ENCODE peak calls at places on chromosome 11, in nine cellular contexts. B is AG04450, N is prostate gland, T is neuronal stem cell, S is stomach, C is HFF-Myc, M is cardiac fibroblast, Z is fibroblast of lung, F is body of pancreas. O is an unnamed sample.

GRCh38 chr11:112835556-112835955 is 125.7 kb upstream of the NCAM1 start:
- DNase-seq in B (no peak), N (no peak), T (no peak), S (no peak), C (no peak), M (no peak), Z (no peak), F (no peak), O (no peak)

GRCh38 chr11:61065955-61066638 is 36.2 kb upstream of the CD5 start:
- DNase-seq in B (no peak), N (no peak), T (no peak), S (no peak), C (no peak), M (no peak), Z (no peak), F (no peak), O (no peak)

GRCh38 chr11:2825886-2826678 is 59.5 kb downstream of the CDKN1C start:
- DNase-seq in B (peak; percentile 91), N (peak; percentile 82), T (peak; percentile 32), S (no peak), C (peak; percentile 45), M (peak; percentile 98), Z (peak; percentile 98), F (peak; percentile 59), O (peak; percentile 33)

GRCh38 chr11:16809901-16810668 is 71.6 kb downstream of the C11orf58 start:
- DNase-seq in B (no peak), N (peak; percentile 80), T (no peak), S (no peak), C (no peak), M (peak; percentile 90), Z (peak; percentile 53), F (peak; percentile 46), O (no peak)

GRCh38 chr11:93720522-93720921 is 20.8 kb downstream of the TAF1D start:
- DNase-seq in B (no peak), N (no peak), T (no peak), S (no peak), C (no peak), M (no peak), Z (no peak), F (no peak), O (no peak)

GRCh38 chr11:120178441-120179070 is 32.3 kb upstream of the OAF start:
- DNase-seq in B (no peak), N (no peak), T (no peak), S (no peak), C (no peak), M (peak; percentile 33), Z (peak; percentile 65), F (no peak), O (no peak)

GRCh38 chr11:120184946-120185677 is 25.7 kb upstream of the OAF start:
- DNase-seq in B (no peak), N (no peak), T (no peak), S (peak; percentile 63), C (no peak), M (peak; percentile 51), Z (peak; percentile 36), F (peak; percentile 85), O (no peak)

GRCh38 chr11:110297726-110298297 is 1.4 kb upstream of the RDX start:
- DNase-seq in B (no peak), N (no peak), T (no peak), S (no peak), C (no peak), M (no peak), Z (no peak), F (no peak), O (no peak)

GRCh38 chr11:70324354-70325115 is 54.0 kb downstream of the PPFIA1 start:
- DNase-seq in B (no peak), N (no peak), T (peak; percentile 24), S (no peak), C (no peak), M (no peak), Z (peak; percentile 56), F (no peak), O (no peak)

GRCh38 chr11:35151241-35151640 is 12.3 kb downstream of the CD44 start:
- DNase-seq in B (no peak), N (no peak), T (no peak), S (no peak), C (no peak), M (peak; percentile 53), Z (peak; percentile 69), F (no peak), O (no peak)

GRCh38 chr11:70377645-70378044 is 20.7 kb upstream of the CTTN start:
- DNase-seq in B (no peak), N (no peak), T (no peak), S (no peak), C (no peak), M (no peak), Z (no peak), F (no peak), O (no peak)

GRCh38 chr11:94396282-94396681 is 4.9 kb downstream of the GPR83 start:
- DNase-seq in B (no peak), N (no peak), T (no peak), S (no peak), C (no peak), M (no peak), Z (no peak), F (no peak), O (no peak)

GRCh38 chr11:61067782-61068181 is 34.5 kb upstream of the CD5 start:
- DNase-seq in B (no peak), N (no peak), T (no peak), S (no peak), C (no peak), M (no peak), Z (no peak), F (peak; percentile 30), O (no peak)

GRCh38 chr11:73652046-73652730 is 5.8 kb downstream of the PLEKHB1 start:
- DNase-seq in B (no peak), N (no peak), T (peak; percentile 84), S (no peak), C (no peak), M (peak; percentile 42), Z (no peak), F (peak; percentile 66), O (no peak)
- H3K4me3 ChIP-seq in B (no peak overlapping the region), N (no peak overlapping the region), T (no peak overlapping the region), S (no peak overlapping the region), C (no peak overlapping the region), M (no peak overlapping the region), Z (no peak overlapping the region), F (no peak overlapping the region), O (no peak overlapping the region)

DNA sequence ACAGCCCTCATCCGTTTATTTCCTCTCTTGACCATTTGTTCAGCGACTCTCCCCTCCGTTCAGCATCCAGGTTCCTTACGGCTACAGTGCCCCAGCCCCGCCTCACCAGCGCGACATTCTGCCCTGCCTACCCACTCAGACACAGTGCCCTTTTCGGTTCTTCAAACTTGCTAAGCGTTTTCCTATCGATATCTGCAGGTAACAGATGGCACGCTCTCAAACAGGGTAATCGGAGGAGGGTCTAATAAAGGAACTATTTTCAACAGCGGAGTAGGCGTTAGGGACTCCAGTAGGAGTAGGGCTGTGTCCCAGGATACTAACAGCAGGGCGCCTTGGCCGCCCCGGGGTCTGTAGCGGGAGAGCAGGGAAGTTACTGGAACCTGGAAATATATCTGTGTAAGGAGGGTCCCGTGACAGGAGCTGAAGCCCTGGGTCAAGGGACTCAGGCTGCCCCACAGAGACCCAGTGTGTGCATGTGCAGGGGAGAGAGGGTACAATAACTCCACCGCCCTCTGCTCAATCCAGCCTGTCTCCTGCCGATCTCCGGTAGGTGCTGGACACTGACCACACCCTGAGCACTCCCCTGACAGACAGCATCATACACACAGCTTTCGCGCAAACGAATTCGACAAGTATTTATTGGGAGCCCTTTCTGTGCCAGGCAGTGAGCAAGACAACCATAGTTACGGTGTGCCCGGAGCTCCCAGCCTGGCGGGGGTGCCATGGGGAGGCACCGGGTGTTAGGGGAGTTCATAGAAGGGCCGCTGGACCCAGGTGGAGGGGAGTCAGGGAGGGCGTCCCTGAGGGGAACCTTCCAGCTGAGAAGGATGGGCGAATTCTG is 2.1 kb downstream of the KLHL35 start:
- DNase-seq in B (no peak), N (no peak), T (no peak), S (no peak), C (no peak), M (no peak), Z (no peak), F (no peak), O (no peak)
- H3K4me3 ChIP-seq in B (peak overlapping the region; percentile 44), N (peak overlapping the region; percentile 30), T (peak overlapping the region; percentile 71), S (peak overlapping the region; percentile 39), C (peak overlapping the region; percentile 27), M (peak overlapping the region; percentile 5), Z (peak overlapping the region; percentile 30), F (no peak overlapping the region), O (peak overlapping the region; percentile 37)

GRCh38 chr11:118923721-118924587 is 1.8 kb downstream of the BCL9L start:
- DNase-seq in B (no peak), N (no peak), T (no peak), S (no peak), C (no peak), M (no peak), Z (no peak), F (peak; percentile 44), O (no peak)

GRCh38 chr11:118918686-118919280 is 6.9 kb downstream of the BCL9L start:
- DNase-seq in B (no peak), N (no peak), T (no peak), S (no peak), C (no peak), M (peak; percentile 73), Z (peak; percentile 58), F (peak; percentile 25), O (no peak)

GRCh38 chr11:118922745-118923627 is 2.7 kb downstream of the BCL9L start:
- DNase-seq in B (no peak), N (no peak), T (no peak), S (no peak), C (no peak), M (no peak), Z (no peak), F (no peak), O (no peak)

GRCh38 chr11:118921929-118922744 is 3.6 kb downstream of the BCL9L start:
- DNase-seq in B (no peak), N (peak; percentile 87), T (no peak), S (peak; percentile 88), C (no peak), M (peak; percentile 96), Z (peak; percentile 66), F (peak; percentile 95), O (no peak)

DNA sequence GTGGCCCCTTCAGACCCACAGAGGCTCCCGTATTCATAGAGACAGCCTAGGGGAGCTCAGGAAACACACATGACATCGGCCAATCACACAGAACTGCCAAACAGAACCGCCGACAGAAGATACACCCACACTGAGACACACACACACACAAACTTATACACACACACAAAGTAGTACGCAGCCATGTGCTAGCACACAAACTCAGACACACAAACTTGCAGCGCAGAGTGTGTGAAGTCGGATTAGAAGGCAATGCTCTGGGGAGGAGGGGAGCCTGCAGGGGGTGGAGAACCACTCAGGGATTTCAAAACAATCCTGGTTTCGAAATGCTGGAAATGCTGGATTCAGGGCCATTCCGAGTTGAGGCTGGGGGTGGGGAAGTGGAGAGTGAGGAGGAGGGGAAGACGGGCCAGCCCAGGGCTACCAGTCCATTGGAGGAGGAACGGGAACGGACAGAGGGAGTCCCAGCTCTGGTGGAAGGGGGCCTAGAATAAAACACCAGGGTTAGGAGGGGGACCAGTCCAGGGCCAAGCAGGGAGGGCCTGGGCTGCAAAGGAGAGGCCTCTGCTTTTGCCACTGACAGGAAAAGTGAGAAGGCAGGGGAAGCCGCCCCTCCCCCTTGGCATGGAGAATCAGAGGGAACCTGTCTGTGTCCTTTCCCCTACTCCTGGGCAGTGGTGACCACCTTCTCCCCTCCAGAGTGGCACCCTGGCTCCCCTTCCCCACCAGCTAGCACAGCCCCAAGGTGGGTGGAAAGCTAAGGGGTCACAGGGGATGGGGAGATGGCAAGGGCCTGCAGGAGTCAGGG is 4.4 kb downstream of the BCL9L start:
- DNase-seq in B (no peak), N (no peak), T (no peak), S (no peak), C (no peak), M (peak; percentile 96), Z (peak; percentile 72), F (peak; percentile 73), O (no peak)
- H3K4me3 ChIP-seq in B (peak overlapping the region; percentile 99), N (peak overlapping the region; percentile 97), T (peak overlapping the region; percentile 45), S (peak overlapping the region; percentile 97), C (peak overlapping the region; percentile 98), M (peak overlapping the region; percentile 99), Z (peak overlapping the region; percentile 99), F (no peak overlapping the region), O (peak overlapping the region; percentile 98)

GRCh38 chr11:63683133-63683991 is 2.1 kb downstream of the RTN3 start:
- DNase-seq in B (no peak), N (no peak), T (no peak), S (no peak), C (no peak), M (peak; percentile 60), Z (peak; percentile 65), F (no peak), O (no peak)
- H3K4me3 ChIP-seq in B (peak overlapping the region; percentile 86), N (peak overlapping the region; percentile 89), T (no peak overlapping the region), S (peak overlapping the region; percentile 84), C (peak overlapping the region; percentile 89), M (peak overlapping the region; percentile 97), Z (peak overlapping the region; percentile 95), F (no peak overlapping the region), O (peak overlapping the region; percentile 99)

O was measured in epithelial cell of proximal tubule.